ENCODE peak calls at places on chromosomes 12 and 14, in four cellular contexts. U is H9, Z is IMR-90, F is H1. G is an unnamed sample.
A peak's percentile ranks its signal among the peaks of the same experiment; 100 is the strongest.

GRCh38 chr12:69966839-69967238 is 141.8 kb downstream of the MYRFL start:
- DNase-seq in F (no peak), Z (peak; percentile 6), U (no peak), G (no peak)

GRCh38 chr12:46153267-46153872 is 115.5 kb downstream of the SLC38A1 start:
- DNase-seq in U (no peak), F (no peak), Z (peak; percentile 52), G (peak; percentile 33)

GRCh38 chr12:67436230-67436629 is 167.1 kb downstream of the CAND1 start:
- DNase-seq in Z (peak; percentile 24), U (no peak), F (no peak), G (no peak)

GRCh38 chr12:103513875-103514274 is 18.1 kb upstream of the C12orf42 start:
- DNase-seq in F (no peak), U (no peak), Z (no peak), G (no peak)

GRCh38 chr14:50319293-50319692 is 7.2 kb downstream of the DMAC2L start:
- DNase-seq in U (no peak), Z (peak; percentile 46), F (no peak), G (no peak)

GRCh38 chr12:48285751-48286650 is 64.7 kb downstream of the ZNF641 start:
- DNase-seq in U (no peak), Z (no peak), F (no peak), G (peak; percentile 44)

GRCh38 chr14:94113490-94113889 is 3.0 kb downstream of the IFI27 start:
- DNase-seq in F (no peak), Z (peak; percentile 22), U (peak; percentile 17), G (no peak)

GRCh38 chr14:90348270-90348669 is 16.5 kb upstream of the NRDE2 start:
- DNase-seq in F (no peak), U (no peak), Z (no peak), G (no peak)

GRCh38 chr12:79302171-79302841 is 388.5 kb downstream of the PAWR start:
- DNase-seq in F (no peak), Z (no peak), U (no peak), G (no peak)

GRCh38 chr12:4114986-4115385 is 158.6 kb upstream of the CCND2 start:
- DNase-seq in Z (no peak), U (peak; percentile 51), F (peak; percentile 49), G (peak; percentile 46)

GRCh38 chr12:129028824-129029223 is 175.5 kb downstream of the GLT1D1 start:
- DNase-seq in U (no peak), F (no peak), Z (no peak), G (no peak)

GRCh38 chr14:75025082-75025481 is 22.4 kb downstream of the EIF2B2 start:
- DNase-seq in Z (peak; percentile 69), F (no peak), U (no peak), G (no peak)

GRCh38 chr12:45388545-45388944 is 172.7 kb downstream of the ANO6 start:
- DNase-seq in U (no peak), F (no peak), Z (peak; percentile 58), G (peak; percentile 61)

GRCh38 chr14:74841230-74842207 is 34.4 kb downstream of the PROX2 start:
- DNase-seq in F (no peak), U (no peak), Z (no peak), G (no peak)

GRCh38 chr12:119207161-119207560 is 28.4 kb downstream of the HSPB8 start:
- DNase-seq in U (no peak), Z (no peak), F (no peak), G (no peak)

GRCh38 chr14:92903359-92903758 is 19.6 kb upstream of the CHGA start:
- DNase-seq in Z (no peak), F (no peak), U (no peak), G (no peak)

GRCh38 chr14:105228562-105228961 is 19.8 kb upstream of the BTBD6 start:
- DNase-seq in Z (no peak), F (no peak), U (no peak), G (no peak)

GRCh38 chr12:5456906-5457305 is 25.0 kb downstream of the NTF3 start:
- DNase-seq in Z (peak; percentile 82), F (no peak), U (no peak), G (peak; percentile 61)

GRCh38 chr14:91352101-91352500 is 65.5 kb downstream of the CCDC88C start:
- DNase-seq in F (no peak), U (no peak), Z (no peak), G (no peak)

GRCh38 chr12:95439578-95440230 is 34.2 kb upstream of the METAP2 start:
- DNase-seq in U (no peak), Z (no peak), F (no peak), G (no peak)

GRCh38 chr14:49461529-49462401 is 124.4 kb downstream of the RPS29 start:
- DNase-seq in U (no peak), Z (peak; percentile 81), F (no peak), G (peak; percentile 77)

GRCh38 chr12:104573-105081 is 38.1 kb downstream of the IQSEC3 start:
- DNase-seq in Z (no peak), U (peak; percentile 70), F (peak; percentile 56), G (no peak)

GRCh38 chr12:113860950-113861349 is 105.2 kb downstream of the RBM19 start:
- DNase-seq in Z (peak; percentile 98), U (peak; percentile 44), F (no peak), G (peak; percentile 85)

GRCh38 chr12:124032265-124032886 is 59.4 kb downstream of the ZNF664 start:
- DNase-seq in F (peak; percentile 60), Z (peak; percentile 71), U (peak; percentile 51), G (peak; percentile 63)

GRCh38 chr14:52824479-52824878 is 33.1 kb upstream of the GNPNAT1 start:
- DNase-seq in F (no peak), U (no peak), Z (peak; percentile 18), G (no peak)

GRCh38 chr12:61504396-61505115 is 755.6 kb upstream of the USP15 start:
- DNase-seq in U (peak; percentile 54), Z (no peak), F (no peak), G (peak; percentile 48)
- H4K5ac ChIP-seq in U (no peak overlapping the region), Z (no peak overlapping the region), F (peak overlapping the region; percentile 39), G (no peak overlapping the region)

GRCh38 chr14:35988972-35989690 is 163.0 kb downstream of the BRMS1L start:
- DNase-seq in Z (no peak), F (no peak), U (no peak), G (no peak)

GRCh38 chr14:35987731-35988130 is 161.6 kb downstream of the BRMS1L start:
- DNase-seq in F (no peak), Z (no peak), U (no peak), G (no peak)

GRCh38 chr14:35988550-35988949 is 162.4 kb downstream of the BRMS1L start:
- DNase-seq in U (no peak), F (no peak), Z (no peak), G (no peak)

GRCh38 chr14:35991356-35991755 is 165.2 kb downstream of the BRMS1L start:
- DNase-seq in F (no peak), U (no peak), Z (no peak), G (no peak)

DNA sequence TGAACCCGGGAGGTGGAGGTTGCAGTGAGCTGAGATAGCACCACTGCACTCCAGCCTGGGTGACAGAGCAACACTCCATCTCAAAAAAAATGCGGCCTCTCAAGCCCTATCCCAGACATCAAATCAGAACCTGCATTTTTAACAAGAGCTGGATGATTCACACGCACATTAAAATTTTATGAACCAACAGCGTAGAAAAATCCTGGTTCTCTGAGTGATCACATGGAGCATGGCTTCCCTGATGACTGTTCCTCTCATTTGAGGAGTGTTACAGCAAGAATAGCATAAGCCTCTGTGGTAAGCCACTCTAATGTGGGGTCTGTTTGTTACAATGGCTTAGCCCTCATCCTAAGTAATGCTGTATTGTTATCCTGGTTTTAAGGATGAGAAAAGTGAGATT is 163.6 kb downstream of the BRMS1L start:
- DNase-seq in Z (no peak), U (no peak), F (no peak), G (no peak)
- H4K5ac ChIP-seq in Z (no peak overlapping the region), U (no peak overlapping the region), F (no peak overlapping the region), G (no peak overlapping the region)

DNA sequence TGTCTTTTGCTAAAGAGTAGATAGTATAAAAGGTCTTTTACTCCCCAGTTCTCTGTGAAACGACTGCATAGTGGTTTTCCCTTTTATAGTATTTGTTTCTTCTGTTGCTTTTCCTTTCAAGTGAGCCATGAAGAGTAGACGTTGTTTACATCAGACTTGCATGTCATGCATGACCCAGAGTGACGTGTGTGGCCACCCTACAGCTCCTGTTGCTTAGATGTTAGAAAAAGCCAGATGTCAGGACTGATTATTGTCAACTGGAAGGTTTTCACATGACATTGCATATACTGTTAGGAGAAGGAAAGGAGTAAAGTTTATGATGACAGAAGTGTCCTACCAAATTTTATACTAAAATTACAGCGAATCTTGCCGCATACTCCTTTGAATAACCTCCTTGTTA is 1.3 kb upstream of the RD3L start:
- DNase-seq in Z (peak; percentile 66), U (no peak), F (no peak), G (no peak)
- H4K5ac ChIP-seq in Z (no peak overlapping the region), U (no peak overlapping the region), F (no peak overlapping the region), G (no peak overlapping the region)

GRCh38 chr14:69632752-69633151 is 21.4 kb downstream of the SUSD6 start:
- DNase-seq in F (no peak), U (no peak), Z (no peak), G (no peak)

GRCh38 chr14:69629225-69630127 is 18.1 kb downstream of the SUSD6 start:
- DNase-seq in Z (peak; percentile 50), U (no peak), F (no peak), G (no peak)

GRCh38 chr14:69633238-69633637 is 21.8 kb downstream of the SUSD6 start:
- DNase-seq in Z (no peak), F (no peak), U (no peak), G (peak; percentile 37)

GRCh38 chr14:69632154-69632553 is 20.8 kb downstream of the SUSD6 start:
- DNase-seq in U (no peak), F (no peak), Z (no peak), G (peak; percentile 38)

DNA sequence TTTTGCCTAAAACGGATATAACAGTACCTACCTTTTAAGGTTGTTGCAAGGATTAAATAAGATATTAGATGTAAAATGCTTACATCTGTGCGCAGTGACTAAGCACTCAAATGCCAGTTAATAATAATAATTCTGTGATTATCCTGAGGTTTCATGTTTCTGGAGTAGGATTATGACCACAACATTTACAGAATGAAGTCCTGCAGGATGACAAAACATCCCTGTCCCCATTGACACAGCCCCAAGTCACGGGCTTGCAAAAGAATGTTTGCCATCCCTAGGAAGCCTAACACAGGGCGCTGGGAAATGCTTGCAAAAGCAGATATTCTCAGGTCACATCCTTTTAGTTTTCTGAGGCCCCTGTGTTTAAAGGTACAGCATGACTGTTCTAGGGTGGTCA is 20.1 kb downstream of the SUSD6 start:
- DNase-seq in F (no peak), Z (peak; percentile 94), U (no peak), G (no peak)
- H4K5ac ChIP-seq in F (no peak overlapping the region), Z (peak overlapping the region; percentile 81), U (no peak overlapping the region), G (no peak overlapping the region)

DNA sequence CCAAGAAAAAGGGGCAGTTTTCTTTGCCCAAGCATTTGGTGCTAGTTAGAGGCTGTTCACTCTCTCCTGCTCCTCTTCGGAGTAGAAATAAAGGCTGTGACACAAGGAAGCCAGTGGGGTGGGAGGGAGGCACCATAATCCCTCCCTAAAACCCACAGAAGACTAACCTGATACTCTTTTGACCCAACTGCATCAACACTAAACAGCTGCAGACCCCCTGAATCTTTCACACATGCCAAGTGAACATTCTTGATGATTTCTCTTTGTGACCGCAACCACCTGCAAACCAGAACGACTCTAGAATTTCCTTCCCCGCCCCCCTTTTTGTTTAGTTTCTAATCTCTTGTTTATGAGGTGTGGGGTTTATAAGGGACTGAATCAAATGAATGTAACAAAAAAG is 175.8 kb upstream of the BCL2L14 start:
- DNase-seq in U (no peak), Z (no peak), F (no peak), G (no peak)
- H4K5ac ChIP-seq in U (no peak overlapping the region), Z (no peak overlapping the region), F (no peak overlapping the region), G (no peak overlapping the region)

GRCh38 chr14:23555533-23555881 is 564 bp upstream of the THTPA start:
- DNase-seq in Z (no peak), U (no peak), F (no peak), G (no peak)
- H4K5ac ChIP-seq in Z (no peak overlapping the region), U (no peak overlapping the region), F (no peak overlapping the region), G (no peak overlapping the region)

G was measured in mesendoderm.